ENCODE peak calls at places on chromosomes 11 and 22, in four cellular contexts. B is K562, Z is ovary, K is transverse colon. I is an unnamed sample.

GRCh38 chr11:13140028-13140870 is 131.1 kb downstream of the RASSF10 start:
- DNase-seq in B (no peak), Z (no peak), K (peak; percentile 77), I (peak; percentile 78)

GRCh38 chr11:110763249-110764011 is 51.2 kb upstream of the ARHGAP20 start:
- DNase-seq in B (no peak), Z (no peak), K (peak; percentile 52), I (peak; percentile 74)

GRCh38 chr11:19419813-19420212 is 179.1 kb upstream of the E2F8 start:
- DNase-seq in B (no peak), Z (no peak), K (no peak), I (no peak)

GRCh38 chr11:69479591-69480271 is 1.7 kb upstream of the LINC01488 start:
- DNase-seq in B (no peak), Z (no peak), K (peak; percentile 93), I (peak; percentile 71)

GRCh38 chr22:30878516-30879365 is 89.8 kb downstream of the MORC2 start:
- DNase-seq in B (peak; percentile 60), Z (no peak), K (no peak), I (no peak)

GRCh38 chr11:73218106-73218829 is at the start of gene P2RY2:
- DNase-seq in B (no peak), Z (peak; percentile 46), K (peak; percentile 91), I (peak; percentile 85)

GRCh38 chr22:43390166-43390565 is 21.6 kb upstream of the MPPED1 start:
- DNase-seq in B (no peak), Z (no peak), K (no peak), I (no peak)

GRCh38 chr11:122253541-122254317 is 137.7 kb upstream of the BLID start:
- DNase-seq in B (no peak), Z (no peak), K (no peak), I (no peak)

GRCh38 chr11:129265125-129265788 is 73.1 kb upstream of the ARHGAP32 start:
- DNase-seq in B (no peak), Z (no peak), K (no peak), I (no peak)

GRCh38 chr11:13663631-13664071 is 4.8 kb upstream of the FAR1 start:
- DNase-seq in B (no peak), Z (no peak), K (peak; percentile 29), I (no peak)

GRCh38 chr11:101010899-101011298 is 118.7 kb downstream of the PGR start:
- DNase-seq in B (no peak), Z (no peak), K (no peak), I (no peak)

GRCh38 chr22:21972293-21972779 is 10.3 kb downstream of the TOP3B start:
- DNase-seq in B (peak; percentile 98), Z (no peak), K (peak; percentile 32), I (no peak)

GRCh38 chr11:31397239-31397834 is 27.7 kb downstream of the DNAJC24 start:
- DNase-seq in B (peak; percentile 23), Z (no peak), K (no peak), I (no peak)

GRCh38 chr11:123973816-123974215 is 3.8 kb downstream of the OR10S1 start:
- DNase-seq in B (no peak), Z (no peak), K (no peak), I (no peak)
- TF ChIP-seq POLR2A in B (no peak), Z (no peak), K (no peak), I (no peak)

GRCh38 chr11:515131-515530 is 8.1 kb upstream of the RNH1 start:
- DNase-seq in B (no peak), Z (no peak), K (no peak), I (no peak)

GRCh38 chr11:518463-519202 is 11.6 kb upstream of the RNH1 start:
- DNase-seq in B (peak; percentile 95), Z (peak; percentile 94), K (peak; percentile 95), I (peak; percentile 95)

GRCh38 chr11:514606-515005 is 7.6 kb upstream of the RNH1 start:
- DNase-seq in B (no peak), Z (no peak), K (no peak), I (no peak)

GRCh38 chr11:512895-513595 is 6.0 kb upstream of the RNH1 start:
- DNase-seq in B (no peak), Z (no peak), K (no peak), I (no peak)

DNA sequence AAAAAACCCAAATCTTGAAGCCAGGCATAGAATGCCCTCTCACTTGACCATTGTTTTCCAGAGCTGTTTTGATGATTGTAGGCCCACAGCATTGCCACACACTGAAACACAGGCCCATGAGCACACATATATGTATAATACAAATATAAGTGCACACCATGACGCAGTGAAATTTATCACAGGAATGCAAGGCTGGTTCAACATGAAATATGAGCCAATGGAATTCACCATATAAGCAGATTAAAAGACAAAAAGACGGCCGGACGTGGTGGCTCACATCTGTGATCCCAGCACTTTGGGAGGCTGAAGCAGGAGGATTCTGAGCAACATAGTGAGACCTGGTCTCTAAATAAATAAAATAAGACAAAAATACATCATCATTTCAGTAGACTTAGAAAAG is 9.4 kb upstream of the RNH1 start:
- DNase-seq in B (no peak), Z (no peak), K (no peak), I (no peak)
- H3K36me3 ChIP-seq in B (peaks cover 23% of the 10 kb centered on the region), Z (no peaks in the 10 kb centered on the region), K (no peaks in the 10 kb centered on the region), I (peaks cover 26% of the 10 kb centered on the region)

GRCh38 chr22:28442951-28443876 is 236.4 kb downstream of the TTC28 start:
- DNase-seq in B (no peak), Z (peak; percentile 63), K (peak; percentile 68), I (peak; percentile 62)
- TF ChIP-seq EP300 in B (no peak), Z (no peak), K (no peak), I (no peak)

GRCh38 chr11:45259607-45260006 is 26.5 kb downstream of the SYT13 start:
- DNase-seq in B (no peak), Z (no peak), K (peak; percentile 81), I (peak; percentile 80)
- TF ChIP-seq POLR2A in B (no peak), Z (no peak), K (no peak), I (no peak)

GRCh38 chr11:65338680-65339079 is 5.0 kb downstream of the DPF2 start:
- DNase-seq in B (peak; percentile 39), Z (no peak), K (no peak), I (no peak)
- H3K36me3 ChIP-seq in B (peaks cover 60% of the 10 kb centered on the region), Z (no peaks in the 10 kb centered on the region), K (peaks cover 36% of the 10 kb centered on the region), I (peaks cover 57% of the 10 kb centered on the region)

DNA sequence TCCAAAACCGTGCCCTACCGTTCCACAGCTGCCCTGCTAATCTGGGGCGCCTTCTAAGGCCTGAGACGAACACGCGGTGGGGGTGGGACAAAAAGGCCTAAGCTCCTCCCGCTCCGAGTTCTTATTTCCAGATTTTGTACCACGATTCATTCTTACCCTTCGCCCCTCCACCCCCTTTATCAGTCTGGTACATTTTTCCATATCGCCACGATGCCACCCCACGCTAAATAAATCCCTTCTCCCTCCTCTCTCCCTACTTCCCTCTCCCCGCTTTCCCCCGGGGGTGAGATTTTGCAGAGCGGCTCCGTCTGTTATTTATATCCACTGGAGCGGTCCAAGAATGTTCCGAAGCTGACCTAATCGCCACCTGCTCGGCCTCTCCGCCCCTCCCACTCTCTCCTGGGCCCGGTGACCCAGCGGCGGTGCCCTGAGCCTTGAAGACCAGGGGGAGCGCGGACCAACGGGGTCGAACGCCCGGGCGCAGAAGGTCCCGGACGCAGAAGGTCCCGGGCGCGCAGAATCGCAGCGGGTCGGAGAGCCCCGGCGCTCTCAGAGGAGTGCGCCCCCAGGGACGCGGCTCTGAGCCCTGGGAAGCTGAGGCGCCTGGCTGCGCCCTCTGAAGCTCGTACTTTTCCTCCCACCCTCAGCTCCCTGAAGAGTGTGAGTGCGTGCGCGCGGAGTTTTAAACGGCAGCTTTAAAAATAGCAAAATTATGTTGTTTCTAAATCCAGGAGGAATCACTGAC is 875 bp upstream of the PACSIN3 start:
- DNase-seq in B (peak; percentile 34), Z (peak; percentile 63), K (peak; percentile 51), I (peak; percentile 59)
- TF ChIP-seq EP300 in B (no peak), Z (no peak), K (no peak), I (peak; percentile 7)

GRCh38 chr11:87116185-87116584 is 78.5 kb downstream of the TMEM135 start:
- DNase-seq in B (no peak), Z (no peak), K (no peak), I (no peak)
- TF ChIP-seq POLR2A in B (no peak), Z (no peak), K (no peak), I (no peak)

GRCh38 chr22:25829808-25830777 is 88.1 kb downstream of the MYO18B start:
- DNase-seq in B (no peak), Z (no peak), K (no peak), I (no peak)

GRCh38 chr22:25827415-25827814 is 85.4 kb downstream of the MYO18B start:
- DNase-seq in B (no peak), Z (no peak), K (no peak), I (no peak)

GRCh38 chr22:25828422-25828821 is 86.4 kb downstream of the MYO18B start:
- DNase-seq in B (no peak), Z (no peak), K (no peak), I (no peak)

GRCh38 chr22:25833091-25833490 is 91.1 kb downstream of the MYO18B start:
- DNase-seq in B (no peak), Z (no peak), K (no peak), I (no peak)

DNA sequence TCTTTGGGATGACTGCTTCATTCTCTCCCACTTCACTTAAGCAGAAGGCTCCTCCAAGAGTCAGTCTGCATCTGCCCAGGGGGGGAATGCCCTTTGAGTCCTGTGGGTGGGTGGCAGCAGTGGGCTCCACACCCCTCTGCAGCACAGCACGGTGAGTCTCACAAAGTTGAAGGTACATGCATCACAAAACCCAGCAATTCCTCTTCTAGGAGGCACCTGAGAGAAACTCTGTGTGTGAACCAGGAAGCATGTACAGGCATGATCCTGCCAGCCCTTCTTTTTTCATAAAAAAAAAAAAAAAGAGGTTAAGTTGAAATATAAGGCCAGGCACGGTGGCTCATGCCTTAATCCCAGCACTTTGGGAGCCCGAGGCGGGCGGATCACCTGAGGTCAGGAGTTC is 87.2 kb downstream of the MYO18B start:
- DNase-seq in B (no peak), Z (no peak), K (no peak), I (no peak)
- H3K36me3 ChIP-seq in B (peaks cover 60% of the 10 kb centered on the region), Z (no peaks in the 10 kb centered on the region), K (no peaks in the 10 kb centered on the region), I (no peaks in the 10 kb centered on the region)

DNA sequence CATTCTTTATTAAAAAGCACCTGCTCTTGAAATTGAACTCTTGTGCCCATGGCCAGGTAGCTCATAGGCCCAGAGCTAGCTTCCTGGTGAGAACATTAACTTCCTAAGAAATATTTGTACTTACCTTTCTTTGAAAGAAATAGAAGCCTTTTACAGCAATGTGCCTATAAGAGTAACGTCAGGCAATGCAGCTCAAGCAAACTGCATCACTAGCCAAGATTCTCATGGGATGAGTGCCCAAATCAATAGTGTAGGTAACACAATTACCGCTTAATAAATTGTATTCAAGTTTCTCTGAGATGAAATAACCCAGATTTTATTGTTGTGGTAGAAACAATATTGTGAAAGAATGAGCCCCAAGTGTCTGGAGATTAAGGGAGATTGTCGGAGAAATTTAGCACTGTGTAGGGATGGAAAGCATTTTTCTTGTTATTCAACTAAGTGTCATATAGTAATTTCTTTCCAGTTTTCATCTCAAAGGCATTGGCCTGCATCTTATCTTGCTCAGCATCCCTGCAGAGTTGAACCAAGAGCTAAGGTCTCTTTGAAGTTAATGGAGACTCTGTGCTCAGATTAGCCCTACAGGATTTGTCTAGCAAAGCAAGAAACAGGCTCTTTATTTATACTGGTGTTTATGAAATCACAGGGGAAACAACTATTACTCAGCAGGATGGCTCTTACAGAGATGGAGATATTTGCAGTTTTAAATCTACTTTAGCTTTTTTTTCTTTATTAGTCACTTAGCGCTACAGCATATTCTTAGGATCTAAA is 321.0 kb upstream of the PDGFD start:
- DNase-seq in B (no peak), Z (no peak), K (no peak), I (no peak)
- TF ChIP-seq EP300 in B (no peak), Z (no peak), K (no peak), I (no peak)